ENCODE peak calls at places on chromosomes 16 and 17, in ten cellular contexts. One of them, this sample, is unnamed.
A peak's percentile ranks its signal among the peaks of the same experiment; 100 is the strongest.

GRCh38 chr16:89337965-89338364 is 120.5 kb downstream of the ZNF778 start:
- DNase-seq in GM12865: no peak
- DNase-seq in kidney epithelial cell: no peak
- DNase-seq in lower lobe of right lung: peak; percentile 33
- DNase-seq in fibroblast of villous mesenchyme: no peak
- DNase-seq in RWPE2: no peak
- DNase-seq in stomach: no peak
- DNase-seq in Peyer's patch: peak; percentile 28
- DNase-seq in thoracic aorta: no peak
- DNase-seq in lung: no peak
- DNase-seq in this sample: no peak

GRCh38 chr16:6482861-6483530 is 849.6 kb upstream of the RBFOX1 start:
- DNase-seq in GM12865: no peak
- DNase-seq in kidney epithelial cell: no peak
- DNase-seq in lower lobe of right lung: no peak
- DNase-seq in fibroblast of villous mesenchyme: no peak
- DNase-seq in RWPE2: no peak
- DNase-seq in stomach: no peak
- DNase-seq in Peyer's patch: peak; percentile 50
- DNase-seq in thoracic aorta: no peak
- DNase-seq in lung: no peak
- DNase-seq in this sample: no peak

GRCh38 chr17:75691371-75692290 is 24.5 kb downstream of the SAP30BP start:
- DNase-seq in GM12865: no peak
- DNase-seq in kidney epithelial cell: no peak
- DNase-seq in lower lobe of right lung: no peak
- DNase-seq in fibroblast of villous mesenchyme: no peak
- DNase-seq in RWPE2: no peak
- DNase-seq in stomach: no peak
- DNase-seq in Peyer's patch: peak; percentile 60
- DNase-seq in thoracic aorta: no peak
- DNase-seq in lung: no peak
- DNase-seq in this sample: no peak

GRCh38 chr17:72165202-72165972 is 44.6 kb downstream of the SOX9 start:
- DNase-seq in GM12865: no peak
- DNase-seq in kidney epithelial cell: no peak
- DNase-seq in lower lobe of right lung: no peak
- DNase-seq in fibroblast of villous mesenchyme: no peak
- DNase-seq in RWPE2: no peak
- DNase-seq in stomach: no peak
- DNase-seq in Peyer's patch: no peak
- DNase-seq in thoracic aorta: no peak
- DNase-seq in lung: no peak
- DNase-seq in this sample: no peak

GRCh38 chr17:42200702-42201101 is 6.4 kb upstream of the GHDC start:
- DNase-seq in GM12865: no peak
- DNase-seq in kidney epithelial cell: no peak
- DNase-seq in lower lobe of right lung: no peak
- DNase-seq in fibroblast of villous mesenchyme: no peak
- DNase-seq in RWPE2: no peak
- DNase-seq in stomach: peak; percentile 73
- DNase-seq in Peyer's patch: no peak
- DNase-seq in thoracic aorta: no peak
- DNase-seq in lung: no peak
- DNase-seq in this sample: no peak

GRCh38 chr16:637081-638018 is 1.2 kb upstream of the METTL26 start:
- DNase-seq in GM12865: peak; percentile 95
- DNase-seq in kidney epithelial cell: no peak
- DNase-seq in lower lobe of right lung: peak; percentile 91
- DNase-seq in fibroblast of villous mesenchyme: peak; percentile 92
- DNase-seq in RWPE2: no peak
- DNase-seq in stomach: peak; percentile 92
- DNase-seq in Peyer's patch: no peak
- DNase-seq in thoracic aorta: peak; percentile 60
- DNase-seq in lung: peak; percentile 92
- DNase-seq in this sample: no peak

GRCh38 chr17:45225051-45225700 is 3.5 kb downstream of the FMNL1 start:
- DNase-seq in GM12865: peak; percentile 44
- DNase-seq in kidney epithelial cell: no peak
- DNase-seq in lower lobe of right lung: no peak
- DNase-seq in fibroblast of villous mesenchyme: no peak
- DNase-seq in RWPE2: no peak
- DNase-seq in stomach: no peak
- DNase-seq in Peyer's patch: no peak
- DNase-seq in thoracic aorta: no peak
- DNase-seq in lung: no peak
- DNase-seq in this sample: no peak

GRCh38 chr17:17752822-17753448 is 71.7 kb downstream of the RAI1 start:
- DNase-seq in GM12865: peak; percentile 17
- DNase-seq in kidney epithelial cell: no peak
- DNase-seq in lower lobe of right lung: no peak
- DNase-seq in fibroblast of villous mesenchyme: no peak
- DNase-seq in RWPE2: no peak
- DNase-seq in stomach: no peak
- DNase-seq in Peyer's patch: no peak
- DNase-seq in thoracic aorta: no peak
- DNase-seq in lung: no peak
- DNase-seq in this sample: no peak

GRCh38 chr17:82297280-82297803 is 20.1 kb downstream of the CD7 start:
- DNase-seq in GM12865: peak; percentile 86
- DNase-seq in kidney epithelial cell: no peak
- DNase-seq in lower lobe of right lung: peak; percentile 92
- DNase-seq in fibroblast of villous mesenchyme: peak; percentile 97
- DNase-seq in RWPE2: peak; percentile 94
- DNase-seq in stomach: peak; percentile 87
- DNase-seq in Peyer's patch: peak; percentile 86
- DNase-seq in thoracic aorta: peak; percentile 67
- DNase-seq in lung: peak; percentile 80
- DNase-seq in this sample: no peak

GRCh38 chr17:40442392-40443195 is 656 bp upstream of the IGFBP4 start:
- DNase-seq in GM12865: no peak
- DNase-seq in kidney epithelial cell: no peak
- DNase-seq in lower lobe of right lung: no peak
- DNase-seq in fibroblast of villous mesenchyme: no peak
- DNase-seq in RWPE2: no peak
- DNase-seq in stomach: no peak
- DNase-seq in Peyer's patch: no peak
- DNase-seq in thoracic aorta: no peak
- DNase-seq in lung: no peak
- DNase-seq in this sample: no peak
- TF ChIP-seq CTCF in GM12865: no peak
- TF ChIP-seq CTCF in kidney epithelial cell: no peak
- TF ChIP-seq CTCF in lower lobe of right lung: no peak
- TF ChIP-seq CTCF in fibroblast of villous mesenchyme: peak; percentile 3
- TF ChIP-seq CTCF in RWPE2: no peak
- TF ChIP-seq CTCF in stomach: no peak
- TF ChIP-seq CTCF in Peyer's patch: peak; percentile 15
- TF ChIP-seq CTCF in thoracic aorta: no peak
- TF ChIP-seq CTCF in lung: no peak
- TF ChIP-seq CTCF in this sample: no peak

GRCh38 chr17:79698086-79698690 is 32.6 kb upstream of the ENPP7 start:
- DNase-seq in GM12865: no peak
- DNase-seq in kidney epithelial cell: no peak
- DNase-seq in lower lobe of right lung: no peak
- DNase-seq in fibroblast of villous mesenchyme: no peak
- DNase-seq in RWPE2: peak; percentile 54
- DNase-seq in stomach: no peak
- DNase-seq in Peyer's patch: no peak
- DNase-seq in thoracic aorta: no peak
- DNase-seq in lung: no peak
- DNase-seq in this sample: no peak

GRCh38 chr17:79702071-79702470 is 28.7 kb upstream of the ENPP7 start:
- DNase-seq in GM12865: no peak
- DNase-seq in kidney epithelial cell: no peak
- DNase-seq in lower lobe of right lung: no peak
- DNase-seq in fibroblast of villous mesenchyme: no peak
- DNase-seq in RWPE2: no peak
- DNase-seq in stomach: no peak
- DNase-seq in Peyer's patch: no peak
- DNase-seq in thoracic aorta: no peak
- DNase-seq in lung: no peak
- DNase-seq in this sample: no peak

GRCh38 chr17:79696159-79696982 is 34.4 kb upstream of the ENPP7 start:
- DNase-seq in GM12865: no peak
- DNase-seq in kidney epithelial cell: no peak
- DNase-seq in lower lobe of right lung: no peak
- DNase-seq in fibroblast of villous mesenchyme: no peak
- DNase-seq in RWPE2: no peak
- DNase-seq in stomach: no peak
- DNase-seq in Peyer's patch: no peak
- DNase-seq in thoracic aorta: no peak
- DNase-seq in lung: no peak
- DNase-seq in this sample: no peak

GRCh38 chr17:79700574-79700973 is 30.2 kb upstream of the ENPP7 start:
- DNase-seq in GM12865: no peak
- DNase-seq in kidney epithelial cell: no peak
- DNase-seq in lower lobe of right lung: no peak
- DNase-seq in fibroblast of villous mesenchyme: no peak
- DNase-seq in RWPE2: no peak
- DNase-seq in stomach: no peak
- DNase-seq in Peyer's patch: no peak
- DNase-seq in thoracic aorta: no peak
- DNase-seq in lung: no peak
- DNase-seq in this sample: no peak

DNA sequence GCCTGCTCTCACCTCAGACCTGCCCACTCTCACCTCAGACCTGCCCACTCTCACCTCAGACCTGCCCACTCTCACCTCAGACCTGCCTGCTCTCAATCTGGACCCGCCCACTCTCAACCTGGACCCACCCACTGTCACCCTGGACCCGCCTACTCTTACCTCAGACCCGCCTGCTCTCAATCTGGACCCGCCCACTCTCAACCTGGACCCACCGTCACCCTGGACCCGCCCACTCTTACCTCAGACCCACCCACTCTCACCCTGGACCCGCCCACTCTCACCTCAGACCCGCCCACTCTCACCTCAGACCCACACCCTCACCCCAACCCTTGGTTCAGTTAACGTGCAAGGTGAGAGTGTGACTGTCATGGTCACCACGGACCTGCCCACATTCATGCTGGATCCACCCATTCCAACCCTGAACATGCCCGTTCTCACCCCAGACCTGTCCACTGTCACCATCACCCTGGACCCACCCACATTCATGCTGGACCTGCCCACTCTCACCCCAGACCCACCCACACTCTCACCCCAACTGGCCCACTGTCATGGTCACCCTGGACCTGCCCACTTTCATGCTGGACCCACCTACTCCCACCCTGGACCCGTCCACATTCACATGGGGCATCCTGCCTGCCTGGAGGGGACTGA is 31.2 kb upstream of the ENPP7 start:
- DNase-seq in GM12865: peak; percentile 26
- DNase-seq in kidney epithelial cell: no peak
- DNase-seq in lower lobe of right lung: no peak
- DNase-seq in fibroblast of villous mesenchyme: no peak
- DNase-seq in RWPE2: peak; percentile 45
- DNase-seq in stomach: no peak
- DNase-seq in Peyer's patch: no peak
- DNase-seq in thoracic aorta: no peak
- DNase-seq in lung: no peak
- DNase-seq in this sample: no peak
- H3K4me3 ChIP-seq in GM12865: no peak overlapping the region
- H3K4me3 ChIP-seq in kidney epithelial cell: no peak overlapping the region
- H3K4me3 ChIP-seq in lower lobe of right lung: no peak overlapping the region
- H3K4me3 ChIP-seq in fibroblast of villous mesenchyme: no peak overlapping the region
- H3K4me3 ChIP-seq in RWPE2: no peak overlapping the region
- H3K4me3 ChIP-seq in stomach: no peak overlapping the region
- H3K4me3 ChIP-seq in Peyer's patch: no peak overlapping the region
- H3K4me3 ChIP-seq in thoracic aorta: no peak overlapping the region
- H3K4me3 ChIP-seq in lung: no peak overlapping the region
- H3K4me3 ChIP-seq in this sample: no peak overlapping the region

GRCh38 chr17:9470171-9470570 is 105.4 kb downstream of the STX8 start:
- DNase-seq in GM12865: peak; percentile 55
- DNase-seq in kidney epithelial cell: no peak
- DNase-seq in lower lobe of right lung: no peak
- DNase-seq in fibroblast of villous mesenchyme: peak; percentile 26
- DNase-seq in RWPE2: no peak
- DNase-seq in stomach: no peak
- DNase-seq in Peyer's patch: no peak
- DNase-seq in thoracic aorta: no peak
- DNase-seq in lung: no peak
- DNase-seq in this sample: no peak

GRCh38 chr17:9468937-9469336 is 106.7 kb downstream of the STX8 start:
- DNase-seq in GM12865: no peak
- DNase-seq in kidney epithelial cell: no peak
- DNase-seq in lower lobe of right lung: no peak
- DNase-seq in fibroblast of villous mesenchyme: no peak
- DNase-seq in RWPE2: no peak
- DNase-seq in stomach: no peak
- DNase-seq in Peyer's patch: no peak
- DNase-seq in thoracic aorta: no peak
- DNase-seq in lung: no peak
- DNase-seq in this sample: no peak

GRCh38 chr17:9468532-9468931 is 107.1 kb downstream of the STX8 start:
- DNase-seq in GM12865: no peak
- DNase-seq in kidney epithelial cell: no peak
- DNase-seq in lower lobe of right lung: no peak
- DNase-seq in fibroblast of villous mesenchyme: no peak
- DNase-seq in RWPE2: no peak
- DNase-seq in stomach: no peak
- DNase-seq in Peyer's patch: no peak
- DNase-seq in thoracic aorta: no peak
- DNase-seq in lung: no peak
- DNase-seq in this sample: no peak

GRCh38 chr17:9465216-9465921 is 110.3 kb downstream of the STX8 start:
- DNase-seq in GM12865: no peak
- DNase-seq in kidney epithelial cell: no peak
- DNase-seq in lower lobe of right lung: no peak
- DNase-seq in fibroblast of villous mesenchyme: peak; percentile 62
- DNase-seq in RWPE2: no peak
- DNase-seq in stomach: no peak
- DNase-seq in Peyer's patch: no peak
- DNase-seq in thoracic aorta: no peak
- DNase-seq in lung: no peak
- DNase-seq in this sample: peak; percentile 65

DNA sequence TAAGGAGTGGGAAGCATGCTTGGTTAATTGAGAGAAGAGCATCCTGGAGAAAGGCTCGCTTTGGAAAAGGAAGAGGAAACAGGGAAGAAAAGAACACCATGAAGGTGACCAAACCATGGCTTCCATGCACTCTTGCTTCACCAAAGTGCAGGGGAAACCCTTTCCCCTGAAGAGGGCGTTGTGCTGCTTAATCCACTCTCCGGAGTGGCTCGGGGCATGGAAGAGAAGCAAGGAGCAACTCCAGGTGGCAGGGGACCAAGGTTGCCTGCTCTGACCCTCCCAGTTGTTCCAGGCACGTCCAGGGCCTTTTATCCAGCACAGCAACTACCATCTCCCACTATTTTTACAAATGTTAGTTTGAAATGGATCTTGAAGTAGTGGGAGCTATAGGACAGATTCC is 108.1 kb downstream of the STX8 start:
- DNase-seq in GM12865: no peak
- DNase-seq in kidney epithelial cell: no peak
- DNase-seq in lower lobe of right lung: no peak
- DNase-seq in fibroblast of villous mesenchyme: no peak
- DNase-seq in RWPE2: no peak
- DNase-seq in stomach: no peak
- DNase-seq in Peyer's patch: no peak
- DNase-seq in thoracic aorta: no peak
- DNase-seq in lung: no peak
- DNase-seq in this sample: no peak
- TF ChIP-seq CTCF in GM12865: no peak
- TF ChIP-seq CTCF in kidney epithelial cell: no peak
- TF ChIP-seq CTCF in lower lobe of right lung: no peak
- TF ChIP-seq CTCF in fibroblast of villous mesenchyme: no peak
- TF ChIP-seq CTCF in RWPE2: no peak
- TF ChIP-seq CTCF in stomach: no peak
- TF ChIP-seq CTCF in Peyer's patch: no peak
- TF ChIP-seq CTCF in thoracic aorta: no peak
- TF ChIP-seq CTCF in lung: no peak
- TF ChIP-seq CTCF in this sample: no peak

GRCh38 chr16:11316331-11317015 is 28.8 kb upstream of the RMI2 start:
- DNase-seq in GM12865: no peak
- DNase-seq in kidney epithelial cell: no peak
- DNase-seq in lower lobe of right lung: no peak
- DNase-seq in fibroblast of villous mesenchyme: peak; percentile 60
- DNase-seq in RWPE2: no peak
- DNase-seq in stomach: no peak
- DNase-seq in Peyer's patch: no peak
- DNase-seq in thoracic aorta: no peak
- DNase-seq in lung: no peak
- DNase-seq in this sample: no peak
- H3K4me3 ChIP-seq in GM12865: no peak overlapping the region
- H3K4me3 ChIP-seq in kidney epithelial cell: no peak overlapping the region
- H3K4me3 ChIP-seq in lower lobe of right lung: no peak overlapping the region
- H3K4me3 ChIP-seq in fibroblast of villous mesenchyme: no peak overlapping the region
- H3K4me3 ChIP-seq in RWPE2: no peak overlapping the region
- H3K4me3 ChIP-seq in stomach: no peak overlapping the region
- H3K4me3 ChIP-seq in Peyer's patch: no peak overlapping the region
- H3K4me3 ChIP-seq in thoracic aorta: no peak overlapping the region
- H3K4me3 ChIP-seq in lung: no peak overlapping the region
- H3K4me3 ChIP-seq in this sample: no peak overlapping the region

This sample was measured in AG04449.